ENCODE peak calls at places on chromosomes 12 and 14, in seven cellular contexts. N, P, I, V, E, X and A are unnamed samples.

GRCh38 chr12:38161123-38162000 is 155.2 kb upstream of the ALG10B start:
- DNase-seq in V (no peak), N (no peak), I (no peak), P (no peak), X (no peak), E (no peak), A (peak; percentile 4)

GRCh38 chr14:77738559-77739250 is 22.3 kb downstream of the SNW1 start:
- DNase-seq in X (no peak), V (no peak), N (peak; percentile 45), E (no peak), P (no peak), I (no peak), A (no peak)

GRCh38 chr14:65107200-65107599 is 4.9 kb upstream of the MAX start:
- DNase-seq in X (no peak), E (no peak), V (no peak), P (no peak), N (no peak), I (no peak), A (no peak)

GRCh38 chr14:103250181-103250580 is 83.9 kb upstream of the EIF5 start:
- DNase-seq in P (no peak), V (no peak), I (no peak), N (no peak), X (no peak), E (peak; percentile 46), A (no peak)

GRCh38 chr14:38387821-38388220 is 131.9 kb upstream of the CLEC14A start:
- DNase-seq in I (no peak), N (no peak), V (no peak), P (peak; percentile 52), E (no peak), X (no peak), A (no peak)

GRCh38 chr12:62543741-62544140 is 77.1 kb downstream of the MON2 start:
- DNase-seq in E (peak; percentile 16), V (no peak), X (no peak), N (no peak), I (no peak), P (no peak), A (no peak)

GRCh38 chr12:106321139-106321850 is 18.8 kb downstream of the TCP11L2 start:
- DNase-seq in V (no peak), N (no peak), P (no peak), X (no peak), I (no peak), E (no peak), A (no peak)

GRCh38 chr12:98358144-98358543 is 157.2 kb upstream of the TMPO start:
- DNase-seq in N (no peak), X (no peak), P (no peak), V (no peak), E (no peak), I (no peak), A (no peak)

GRCh38 chr12:30021046-30021833 is 237.5 kb upstream of the TMTC1 start:
- DNase-seq in E (no peak), X (peak; percentile 66), N (peak; percentile 37), P (no peak), I (no peak), V (no peak), A (no peak)

GRCh38 chr12:119593578-119594398 is at the start of gene TMEM233:
- DNase-seq in P (peak; percentile 51), E (no peak), N (no peak), X (no peak), I (peak; percentile 73), V (peak; percentile 67), A (peak; percentile 41)

GRCh38 chr12:121804417-121805111 is 755 bp downstream of the SETD1B start:
- DNase-seq in I (no peak), V (no peak), E (peak; percentile 56), N (no peak), P (no peak), X (peak; percentile 57), A (peak; percentile 44)

GRCh38 chr12:104722541-104723534 is 235.3 kb downstream of the SLC41A2 start:
- DNase-seq in N (no peak), E (no peak), X (peak; percentile 42), P (no peak), I (no peak), V (no peak), A (peak; percentile 83)

GRCh38 chr12:108204618-108205017 is 75.5 kb downstream of the WSCD2 start:
- DNase-seq in X (no peak), V (no peak), P (no peak), N (no peak), I (no peak), E (no peak), A (no peak)

GRCh38 chr12:7090222-7090998 is 1.8 kb downstream of the C1R start:
- DNase-seq in P (no peak), N (peak; percentile 55), I (no peak), E (no peak), V (peak; percentile 79), X (peak; percentile 38), A (peak; percentile 49)

GRCh38 chr12:92466391-92467305 is 236.1 kb upstream of the PLEKHG7 start:
- DNase-seq in X (peak; percentile 73), V (peak; percentile 51), P (peak; percentile 45), E (peak; percentile 55), I (peak; percentile 49), N (peak; percentile 62), A (peak; percentile 5)

GRCh38 chr14:74065746-74066575 is 18.3 kb downstream of the ALDH6A1 start:
- DNase-seq in P (no peak), V (no peak), E (no peak), N (peak; percentile 78), I (no peak), X (peak; percentile 63), A (no peak)

GRCh38 chr12:3138896-3139590 is 61.9 kb downstream of the TSPAN9 start:
- DNase-seq in X (no peak), E (no peak), P (no peak), N (no peak), V (no peak), I (peak; percentile 48), A (no peak)

GRCh38 chr12:3137814-3138445 is 60.8 kb downstream of the TSPAN9 start:
- DNase-seq in V (no peak), P (no peak), N (no peak), I (peak; percentile 46), X (no peak), E (no peak), A (no peak)

GRCh38 chr12:3136641-3137267 is 59.6 kb downstream of the TSPAN9 start:
- DNase-seq in P (no peak), E (no peak), I (no peak), V (peak; percentile 26), X (no peak), N (no peak), A (no peak)

GRCh38 chr12:3135522-3136461 is 58.6 kb downstream of the TSPAN9 start:
- DNase-seq in I (peak; percentile 63), N (peak; percentile 80), V (peak; percentile 85), P (peak; percentile 84), E (peak; percentile 77), X (peak; percentile 80), A (peak; percentile 93)

GRCh38 chr12:3137268-3137761 is 60.1 kb downstream of the TSPAN9 start:
- DNase-seq in P (no peak), X (peak; percentile 67), E (no peak), I (peak; percentile 70), N (peak; percentile 51), V (peak; percentile 79), A (peak; percentile 72)
- H2BK5ac ChIP-seq in P (no peak overlapping the region), X (no peak overlapping the region), E (no peak overlapping the region), I (peak overlapping the region; percentile 78), N (no peak overlapping the region), V (no peak overlapping the region), A (no peak overlapping the region)

GRCh38 chr12:57753938-57754337 is 965 bp upstream of the MARCHF9 start:
- DNase-seq in V (no peak), N (no peak), P (no peak), I (no peak), X (no peak), E (no peak), A (no peak)
- H2BK5ac ChIP-seq in V (no peak overlapping the region), N (no peak overlapping the region), P (no peak overlapping the region), I (no peak overlapping the region), X (no peak overlapping the region), E (no peak overlapping the region), A (no peak overlapping the region)

GRCh38 chr14:42460673-42461072 is 854.0 kb downstream of the LRFN5 start:
- DNase-seq in P (no peak), X (no peak), N (no peak), I (no peak), E (no peak), V (no peak), A (no peak)

DNA sequence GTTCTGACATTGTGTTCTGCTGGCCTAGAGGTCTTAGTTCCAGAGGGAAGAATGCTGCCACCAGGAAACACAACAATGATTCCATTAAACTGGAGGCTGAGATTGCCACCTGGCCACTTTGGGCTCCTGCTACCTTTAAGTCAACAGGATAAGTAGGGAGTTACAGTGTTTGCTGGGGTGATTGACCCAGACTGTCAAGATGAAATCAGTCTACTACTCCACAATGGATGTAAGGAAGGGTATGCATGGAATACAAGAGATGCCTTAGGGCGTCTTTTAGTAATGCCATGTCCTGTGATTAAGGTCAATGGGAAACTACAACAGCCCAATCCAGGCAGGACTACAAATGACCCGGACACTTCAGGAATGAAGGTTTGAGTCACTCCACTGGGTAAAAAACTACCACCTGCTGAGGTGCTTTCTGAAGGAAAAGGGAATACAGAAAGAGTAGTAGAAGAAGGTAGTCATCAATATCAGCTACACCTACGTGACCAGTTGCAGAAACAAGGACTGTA is 852.6 kb downstream of the LRFN5 start:
- DNase-seq in P (no peak), E (peak; percentile 30), I (no peak), X (no peak), N (no peak), V (no peak), A (peak; percentile 51)
- H2BK5ac ChIP-seq in P (no peak overlapping the region), E (no peak overlapping the region), I (no peak overlapping the region), X (no peak overlapping the region), N (no peak overlapping the region), V (no peak overlapping the region), A (no peak overlapping the region)

GRCh38 chr14:70257526-70257925 is 68.8 kb upstream of the SLC8A3 start:
- DNase-seq in P (no peak), I (peak; percentile 78), N (no peak), E (peak; percentile 50), V (peak; percentile 41), X (no peak), A (peak; percentile 63)
- H2BK5ac ChIP-seq in P (no peak overlapping the region), I (no peak overlapping the region), N (no peak overlapping the region), E (no peak overlapping the region), V (no peak overlapping the region), X (no peak overlapping the region), A (no peak overlapping the region)

GRCh38 chr14:36096090-36096489 is 80.4 kb downstream of the PTCSC3 start:
- DNase-seq in V (no peak), I (no peak), P (no peak), N (peak; percentile 52), X (no peak), E (no peak), A (no peak)
- H2BK5ac ChIP-seq in V (no peak overlapping the region), I (no peak overlapping the region), P (no peak overlapping the region), N (no peak overlapping the region), X (no peak overlapping the region), E (no peak overlapping the region), A (no peak overlapping the region)

DNA sequence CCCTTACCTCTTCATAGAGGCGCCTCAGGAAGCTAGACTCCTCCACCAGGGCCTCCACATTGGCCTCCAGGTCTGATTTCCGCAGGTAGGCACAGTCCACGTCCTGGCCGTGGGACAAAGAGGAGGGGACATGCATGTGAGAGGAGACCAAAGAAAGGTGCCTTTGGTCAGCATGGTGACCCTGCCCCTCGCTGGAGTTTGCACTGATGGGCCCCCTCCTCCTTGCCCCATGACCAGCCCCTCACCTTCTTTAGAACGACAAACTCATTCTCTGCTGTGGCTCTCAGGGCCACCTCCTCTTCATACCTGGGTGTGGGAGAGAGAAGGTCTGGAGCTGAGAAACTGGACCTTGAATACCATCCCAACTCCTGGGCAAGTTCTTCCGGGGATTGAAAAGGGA is 3.2 kb downstream of the KRT85 start:
- DNase-seq in X (no peak), E (no peak), N (no peak), V (no peak), I (no peak), P (no peak), A (no peak)
- H2BK5ac ChIP-seq in X (no peak overlapping the region), E (no peak overlapping the region), N (no peak overlapping the region), V (no peak overlapping the region), I (no peak overlapping the region), P (peak overlapping the region; percentile 11), A (no peak overlapping the region)